ENCODE peak calls at places on chromosomes 5 and 9, in seven cellular contexts. B is stomach; P is iris pigment epithelial cell; F is stimulated activated naive CD4-positive, alpha-beta T cell; C is breast epithelium; T is stimulated activated CD8-positive, alpha-beta memory T cell treated with anti-CD3 and anti-CD28 coated beads, Interleukin-15, amount 100 ng/mL, for 24 hours; U is neural crest cell. Y is an unnamed sample.
A peak's percentile ranks its signal among the peaks of the same experiment; 100 is the strongest.

GRCh38 chr5:176819476-176819875 is 9.1 kb downstream of the UNC5A start:
- DNase-seq in C (no peak), F (no peak), T (no peak), P (no peak), U (no peak), B (no peak), Y (no peak)

GRCh38 chr9:38131729-38132128 is 62.7 kb upstream of the SHB start:
- DNase-seq in T (no peak), B (no peak), F (no peak), P (no peak), C (no peak), U (no peak), Y (no peak)

GRCh38 chr5:166926098-166926497 is 1365.3 kb upstream of the WWC1 start:
- DNase-seq in C (no peak), P (no peak), U (no peak), T (no peak), B (no peak), F (no peak), Y (no peak)

GRCh38 chr5:76084496-76085285 is 1.5 kb downstream of the SV2C start:
- DNase-seq in C (no peak), T (no peak), F (no peak), P (no peak), B (no peak), U (peak; percentile 20), Y (peak; percentile 56)

GRCh38 chr9:117156771-117157535 is 257.9 kb downstream of the ASTN2 start:
- DNase-seq in C (no peak), P (no peak), B (no peak), U (no peak), T (no peak), F (no peak), Y (no peak)

GRCh38 chr5:56607551-56607950 is 207.8 kb upstream of the MAP3K1 start:
- DNase-seq in F (no peak), B (no peak), T (no peak), U (no peak), C (no peak), P (peak; percentile 68), Y (no peak)

GRCh38 chr9:128713411-128713780 is 10.5 kb downstream of the ZDHHC12 start:
- DNase-seq in F (no peak), T (no peak), U (no peak), C (no peak), P (no peak), B (no peak), Y (no peak)

GRCh38 chr5:92911293-92911692 is 669.7 kb downstream of the NR2F1-AS1 start:
- DNase-seq in P (no peak), B (no peak), F (no peak), T (no peak), U (no peak), C (no peak), Y (no peak)

GRCh38 chr9:111375817-111376564 is 46.0 kb upstream of the OR2K2 start:
- DNase-seq in P (peak; percentile 65), B (no peak), T (no peak), C (no peak), F (no peak), U (no peak), Y (no peak)

GRCh38 chr5:2190549-2190948 is 307.8 kb upstream of the IRX4 start:
- DNase-seq in C (peak; percentile 25), B (no peak), U (no peak), P (no peak), F (no peak), T (no peak), Y (no peak)

GRCh38 chr9:137955224-137955570 is 77.6 kb downstream of the CACNA1B start:
- DNase-seq in P (no peak), B (no peak), U (no peak), C (no peak), F (no peak), T (no peak), Y (no peak)

GRCh38 chr5:141843156-141843927 is 34.9 kb downstream of the PCDH1 start:
- DNase-seq in B (peak; percentile 63), T (no peak), F (no peak), U (no peak), P (peak; percentile 52), C (peak; percentile 62), Y (no peak)

GRCh38 chr5:135392256-135392655 is 6.8 kb downstream of the MACROH2A1 start:
- DNase-seq in B (no peak), C (no peak), P (peak; percentile 94), T (no peak), F (no peak), U (no peak), Y (no peak)

GRCh38 chr9:72060513-72060912 is at the start of gene C9orf57:
- DNase-seq in B (no peak), T (no peak), U (no peak), C (no peak), F (no peak), P (no peak), Y (no peak)

GRCh38 chr5:9046756-9047481 is 499.0 kb downstream of the SEMA5A start:
- DNase-seq in P (peak; percentile 98), B (no peak), C (no peak), T (no peak), U (no peak), F (no peak), Y (no peak)

GRCh38 chr9:120117081-120117480 is 462.9 kb downstream of the CDK5RAP2 start:
- DNase-seq in U (no peak), T (no peak), C (no peak), F (no peak), P (no peak), B (no peak), Y (no peak)

GRCh38 chr5:3199941-3200340 is 395.7 kb upstream of the IRX1 start:
- DNase-seq in B (no peak), T (no peak), F (no peak), P (no peak), C (no peak), U (no peak), Y (no peak)